ENCODE peak calls at places on chromosomes 5 and 9, in four cellular contexts. X is ovary, I is transverse colon, C is esophagus muscularis mucosa. L is an unnamed sample.

GRCh38 chr9:90546200-90546599 is 96.4 kb downstream of the DIRAS2 start:
- DNase-seq in C (no peak), X (no peak), I (no peak), L (no peak)

GRCh38 chr5:173472164-173472563 is 143.9 kb upstream of the STC2 start:
- DNase-seq in X (peak; percentile 49), I (peak; percentile 26), C (peak; percentile 96), L (peak; percentile 90)

GRCh38 chr9:116661037-116661954 is 25.8 kb upstream of the TRIM32 start:
- DNase-seq in I (no peak), X (no peak), C (no peak), L (no peak)

GRCh38 chr5:146340260-146341081 is 1.8 kb downstream of the POU4F3 start:
- DNase-seq in I (no peak), X (peak; percentile 49), C (no peak), L (no peak)

GRCh38 chr5:79849486-79850315 is 141.4 kb downstream of the MTX3 start:
- DNase-seq in X (no peak), C (no peak), I (no peak), L (no peak)

GRCh38 chr5:108753877-108754276 is 6.2 kb downstream of the FER start:
- DNase-seq in I (no peak), C (no peak), X (no peak), L (no peak)

GRCh38 chr9:134501266-134502181 is 140.1 kb upstream of the COL5A1 start:
- DNase-seq in I (no peak), C (no peak), X (no peak), L (peak; percentile 60)

GRCh38 chr5:56326116-56326515 is 93.0 kb upstream of the ANKRD55 start:
- DNase-seq in X (no peak), I (no peak), C (no peak), L (no peak)

GRCh38 chr9:98328770-98329169 is 73.3 kb upstream of the TBC1D2 start:
- DNase-seq in C (peak; percentile 81), I (no peak), X (no peak), L (no peak)

GRCh38 chr9:128607642-128608350 is 48.9 kb downstream of the DYNC2I2 start:
- DNase-seq in C (no peak), X (no peak), I (peak; percentile 27), L (peak; percentile 96)

GRCh38 chr9:9790216-9790872 is 822.5 kb downstream of the PTPRD start:
- DNase-seq in C (no peak), I (peak; percentile 15), X (no peak), L (no peak)

GRCh38 chr5:124444147-124444775 is 302.2 kb downstream of the ZNF608 start:
- DNase-seq in X (no peak), C (peak; percentile 53), I (no peak), L (no peak)

GRCh38 chr5:89315194-89315593 is 432.2 kb upstream of the MEF2C start:
- DNase-seq in I (no peak), X (peak; percentile 39), C (no peak), L (no peak)

GRCh38 chr5:132419517-132420468 is 50.3 kb downstream of the SLC22A5 start:
- DNase-seq in X (peak; percentile 80), C (peak; percentile 95), I (peak; percentile 77), L (peak; percentile 87)

GRCh38 chr5:151624486-151624885 is 33.4 kb upstream of the FAT2 start:
- DNase-seq in X (no peak), I (no peak), C (no peak), L (no peak)

GRCh38 chr5:128541385-128541784 is 3.3 kb upstream of the FBN2 start:
- DNase-seq in C (no peak), X (no peak), I (no peak), L (no peak)
- TF ChIP-seq EP300 in C (no peak), X (no peak), I (no peak), L (no peak)

GRCh38 chr5:95938355-95938754 is 23.3 kb downstream of the ELL2 start:
- DNase-seq in C (no peak), I (no peak), X (no peak), L (no peak)
- H3K4me1 ChIP-seq in C (peaks cover 7% of the 10 kb centered on the region), I (peaks cover 3% of the 10 kb centered on the region), X (peaks cover 2% of the 10 kb centered on the region), L (no peaks in the 10 kb centered on the region)

GRCh38 chr5:126030698-126031097 is 392.5 kb upstream of the GRAMD2B start:
- DNase-seq in C (no peak), I (no peak), X (no peak), L (no peak)

GRCh38 chr5:126027652-126028051 is 395.6 kb upstream of the GRAMD2B start:
- DNase-seq in I (no peak), C (no peak), X (no peak), L (no peak)

GRCh38 chr5:126027149-126027548 is 396.1 kb upstream of the GRAMD2B start:
- DNase-seq in I (no peak), C (no peak), X (no peak), L (no peak)

GRCh38 chr5:126031989-126032716 is 391.1 kb upstream of the GRAMD2B start:
- DNase-seq in X (no peak), C (no peak), I (no peak), L (no peak)

DNA sequence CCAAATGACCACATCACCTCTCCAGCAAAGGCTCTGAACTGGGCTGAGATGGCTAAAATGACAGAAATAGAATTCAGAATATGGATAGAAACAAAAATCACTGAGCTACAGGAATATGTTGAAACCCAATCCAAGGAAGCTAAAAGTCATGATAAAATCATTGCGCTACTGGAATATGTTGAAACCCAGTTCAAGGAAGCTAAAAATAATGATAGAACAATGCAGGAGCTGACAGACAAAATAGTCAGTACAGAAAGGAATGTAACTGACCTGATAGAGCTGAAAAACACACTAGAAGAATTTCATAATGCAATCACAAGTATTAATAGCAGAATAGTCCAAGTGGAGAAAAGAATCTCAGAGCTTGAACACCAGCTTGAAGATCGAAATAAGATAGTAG is 394.9 kb upstream of the GRAMD2B start:
- DNase-seq in I (no peak), X (no peak), C (no peak), L (no peak)
- H3K36me3 ChIP-seq in I (no peaks in the 10 kb centered on the region), X (no peaks in the 10 kb centered on the region), C (no peaks in the 10 kb centered on the region), L (no peaks in the 10 kb centered on the region)

GRCh38 chr9:88074931-88075330 is 63.3 kb downstream of the SPATA31C2 start:
- DNase-seq in C (no peak), X (no peak), I (no peak), L (no peak)

GRCh38 chr9:88072831-88073365 is 65.4 kb downstream of the SPATA31C2 start:
- DNase-seq in X (no peak), I (no peak), C (no peak), L (no peak)

GRCh38 chr9:88077071-88077617 is 61.1 kb downstream of the SPATA31C2 start:
- DNase-seq in X (no peak), C (no peak), I (no peak), L (no peak)

GRCh38 chr9:88076286-88077070 is 61.8 kb downstream of the SPATA31C2 start:
- DNase-seq in C (no peak), I (peak; percentile 91), X (peak; percentile 86), L (peak; percentile 88)

GRCh38 chr9:88075966-88076285 is 62.3 kb downstream of the SPATA31C2 start:
- DNase-seq in X (no peak), I (no peak), C (no peak), L (no peak)
- TF ChIP-seq EP300 in X (no peak), I (no peak), C (no peak), L (no peak)

DNA sequence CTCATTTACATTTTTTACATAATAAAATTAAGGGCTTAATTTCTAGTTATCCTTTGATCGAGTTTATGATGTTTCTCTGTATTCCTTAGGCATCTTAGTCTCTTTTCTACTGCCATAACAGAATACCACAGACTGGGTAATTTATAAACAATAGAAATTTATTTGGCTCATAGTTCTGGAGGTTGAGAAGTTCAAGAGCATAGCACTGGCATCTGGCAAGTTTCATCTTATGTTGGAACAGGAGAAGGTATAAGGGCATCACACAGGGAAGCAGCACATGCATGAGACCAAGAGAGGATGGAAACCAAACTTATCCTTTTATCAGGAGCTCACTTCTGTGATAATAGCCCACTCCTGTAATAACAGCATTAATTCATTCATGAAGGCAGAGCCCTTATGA is 284.9 kb upstream of the COX7C start:
- DNase-seq in I (no peak), X (no peak), C (no peak), L (no peak)
- H3K4me1 ChIP-seq in I (no peaks in the 10 kb centered on the region), X (no peaks in the 10 kb centered on the region), C (no peaks in the 10 kb centered on the region), L (no peaks in the 10 kb centered on the region)

GRCh38 chr9:131482343-131483006 is 20.2 kb upstream of the POMT1 start:
- DNase-seq in C (no peak), X (no peak), I (no peak), L (no peak)
- H3K36me3 ChIP-seq in C (peaks cover 97% of the 10 kb centered on the region), X (no peaks in the 10 kb centered on the region), I (peaks cover 54% of the 10 kb centered on the region), L (peaks cover 80% of the 10 kb centered on the region)

GRCh38 chr5:59322887-59323286 is 570.6 kb downstream of the PDE4D start:
- DNase-seq in C (no peak), I (no peak), X (no peak), L (no peak)
- TF ChIP-seq EP300 in C (no peak), I (no peak), X (no peak), L (no peak)

GRCh38 chr5:143328589-143329220 is 74.8 kb downstream of the NR3C1 start:
- DNase-seq in I (no peak), X (no peak), C (no peak), L (no peak)
- H3K4me1 ChIP-seq in I (peaks cover 8% of the 10 kb centered on the region), X (peaks cover 1% of the 10 kb centered on the region), C (peaks cover 11% of the 10 kb centered on the region), L (peaks cover 17% of the 10 kb centered on the region)

GRCh38 chr5:95518417-95518816 is 36.4 kb downstream of the SKIC3 start:
- DNase-seq in X (no peak), C (no peak), I (no peak), L (no peak)
- H3K36me3 ChIP-seq in X (no peaks in the 10 kb centered on the region), C (peaks cover 39% of the 10 kb centered on the region), I (peaks cover 49% of the 10 kb centered on the region), L (peaks cover 11% of the 10 kb centered on the region)

L was measured in sigmoid colon.